ENCODE peak calls at places on chromosomes 5 and 9, in nine cellular contexts. D is adipocyte; S is stimulated activated CD4-positive, alpha-beta T cell treated with anti-CD3 and anti-CD28 coated beads, Interleukin-15, amount 100 ng/mL, for 24 hours; O is neural progenitor cell; J is NCI-H460; Q is mesenteric fat pad; Z is activated CD4-positive, alpha-beta T cell treated with anti-CD3 and anti-CD28 coated beads, Interleukin-2, amount 50 U/mL, for 24 hours; Y is NCI-H1092 treated with DMSO at 0.1 percent for 48 hours; T is iris pigment epithelial cell. I is an unnamed sample.

GRCh38 chr9:104948277-104948676 is 20.3 kb upstream of the ABCA1 start:
- DNase-seq in D (no peak), S (no peak), J (no peak), Y (no peak), Z (no peak), Q (no peak), T (no peak), O (no peak), I (no peak)

GRCh38 chr5:387491-388265 is 55.3 kb upstream of the EXOC3 start:
- DNase-seq in J (no peak), S (no peak), Z (no peak), Q (peak), Y (no peak), D (no peak), O (no peak), T (no peak), I (no peak)

GRCh38 chr5:16378762-16379161 is 86.8 kb downstream of the ZNF622 start:
- DNase-seq in Z (no peak), J (no peak), O (no peak), S (no peak), T (no peak), Q (no peak), Y (no peak), D (no peak), I (no peak)

GRCh38 chr9:98886691-98887229 is 56.9 kb upstream of the COL15A1 start:
- DNase-seq in Z (no peak), Y (no peak), D (peak), O (no peak), T (no peak), J (no peak), S (no peak), Q (no peak), I (no peak)

GRCh38 chr9:136705564-136705963 is 6.8 kb upstream of the DIPK1B start:
- DNase-seq in S (no peak), Z (no peak), D (no peak), Q (no peak), O (no peak), Y (no peak), T (no peak), J (no peak), I (no peak)

GRCh38 chr5:138754699-138755057 is 1.5 kb downstream of the CTNNA1 start:
- DNase-seq in T (no peak), J (peak), Q (no peak), Y (no peak), S (peak), Z (no peak), D (no peak), O (no peak), I (no peak)

GRCh38 chr9:106704056-106704625 is 158.8 kb upstream of the ZNF462 start:
- DNase-seq in T (no peak), D (no peak), Q (no peak), Y (no peak), S (no peak), J (no peak), O (no peak), Z (no peak), I (no peak)

GRCh38 chr9:113593682-113594281 is 130.3 kb downstream of the RGS3 start:
- DNase-seq in Y (no peak), T (peak), Q (no peak), Z (no peak), O (peak), S (peak), J (peak), D (peak), I (no peak)

GRCh38 chr5:164002214-164002613 is 496.8 kb downstream of the MAT2B start:
- DNase-seq in S (no peak), Q (no peak), Z (no peak), O (no peak), D (no peak), Y (no peak), T (peak), J (no peak), I (no peak)

GRCh38 chr9:89814340-89815040 is 209.7 kb downstream of the GADD45G start:
- DNase-seq in Q (no peak), D (no peak), J (no peak), O (peak), S (no peak), Z (no peak), T (peak), Y (peak), I (no peak)

GRCh38 chr5:126913316-126913715 is 117.0 kb downstream of the MARCHF3 start:
- DNase-seq in Q (no peak), D (no peak), S (no peak), O (no peak), J (no peak), T (no peak), Y (no peak), Z (no peak), I (no peak)

GRCh38 chr5:16687898-16688297 is 71.1 kb upstream of the RETREG1 start:
- DNase-seq in J (no peak), D (no peak), Y (no peak), S (no peak), Z (no peak), Q (no peak), O (no peak), T (no peak), I (no peak)

GRCh38 chr9:124482431-124483031 is 24.7 kb downstream of the NR5A1 start:
- DNase-seq in T (no peak), Q (no peak), Y (no peak), D (no peak), O (peak), J (no peak), S (no peak), Z (no peak), I (peak)

GRCh38 chr9:72352911-72353388 is 12.1 kb downstream of the ZFAND5 start:
- DNase-seq in D (no peak), S (no peak), O (no peak), T (peak), Q (no peak), Y (no peak), Z (no peak), J (no peak), I (no peak)